ENCODE peak calls at places on chromosomes 11 and 22, in seven cellular contexts. N, P, O, Z, E, H and X are unnamed samples.

GRCh38 chr11:8098361-8098760 is 17.4 kb downstream of the TUB start:
- DNase-seq in N (no peak), P (no peak), O (no peak), Z (peak; percentile 17), E (no peak), H (peak; percentile 40), X (no peak)

GRCh38 chr22:42114721-42115120 is 15.9 kb downstream of the CYP2D6 start:
- DNase-seq in N (no peak), P (no peak), O (peak; percentile 41), Z (no peak), E (no peak), H (no peak), X (no peak)

GRCh38 chr11:63889344-63889743 is 27.6 kb downstream of the RCOR2 start:
- DNase-seq in N (no peak), P (no peak), O (no peak), Z (peak; percentile 66), E (no peak), H (no peak), X (no peak)

GRCh38 chr11:20156280-20156875 is 3.9 kb downstream of the DBX1 start:
- DNase-seq in N (no peak), P (no peak), O (no peak), Z (no peak), E (no peak), H (no peak), X (peak; percentile 54)

GRCh38 chr11:60914620-60915249 is 777 bp downstream of the TMEM109 start:
- DNase-seq in N (no peak), P (peak; percentile 49), O (peak; percentile 66), Z (no peak), E (peak; percentile 69), H (no peak), X (no peak)

GRCh38 chr11:100709233-100709999 is 22.3 kb downstream of the ARHGAP42 start:
- DNase-seq in N (no peak), P (no peak), O (no peak), Z (no peak), E (peak; percentile 9), H (no peak), X (no peak)

GRCh38 chr11:76577199-76577920 is 93.2 kb downstream of the LRRC32 start:
- DNase-seq in N (peak; percentile 72), P (no peak), O (peak; percentile 71), Z (no peak), E (no peak), H (peak; percentile 18), X (no peak)

GRCh38 chr11:134660416-134660815 is 248.4 kb upstream of the B3GAT1 start:
- DNase-seq in N (no peak), P (no peak), O (no peak), Z (no peak), E (no peak), H (no peak), X (no peak)

GRCh38 chr11:73406131-73406530 is 29.9 kb downstream of the RELT start:
- DNase-seq in N (no peak), P (no peak), O (no peak), Z (no peak), E (no peak), H (no peak), X (no peak)

GRCh38 chr11:105732611-105733010 is 122.7 kb downstream of the GRIA4 start:
- DNase-seq in N (no peak), P (no peak), O (no peak), Z (no peak), E (no peak), H (no peak), X (no peak)

GRCh38 chr11:60786811-60787567 is 1.9 kb downstream of the MS4A10 start:
- DNase-seq in N (peak; percentile 84), P (no peak), O (peak; percentile 96), Z (peak; percentile 53), E (no peak), H (no peak), X (no peak)

GRCh38 chr11:81203876-81204275 is 1529.8 kb downstream of the FAM181B start:
- DNase-seq in N (no peak), P (no peak), O (no peak), Z (no peak), E (no peak), H (no peak), X (no peak)

GRCh38 chr11:2137202-2138071 is 1.8 kb downstream of the IGF2 start:
- DNase-seq in N (peak; percentile 65), P (no peak), O (peak; percentile 60), Z (peak; percentile 61), E (no peak), H (no peak), X (no peak)
- H3K4me3 ChIP-seq in N (peak overlapping the region; percentile 48), P (no peak overlapping the region), O (no peak overlapping the region), Z (peak overlapping the region; percentile 53), E (no peak overlapping the region), H (no peak overlapping the region), X (no peak overlapping the region)

DNA sequence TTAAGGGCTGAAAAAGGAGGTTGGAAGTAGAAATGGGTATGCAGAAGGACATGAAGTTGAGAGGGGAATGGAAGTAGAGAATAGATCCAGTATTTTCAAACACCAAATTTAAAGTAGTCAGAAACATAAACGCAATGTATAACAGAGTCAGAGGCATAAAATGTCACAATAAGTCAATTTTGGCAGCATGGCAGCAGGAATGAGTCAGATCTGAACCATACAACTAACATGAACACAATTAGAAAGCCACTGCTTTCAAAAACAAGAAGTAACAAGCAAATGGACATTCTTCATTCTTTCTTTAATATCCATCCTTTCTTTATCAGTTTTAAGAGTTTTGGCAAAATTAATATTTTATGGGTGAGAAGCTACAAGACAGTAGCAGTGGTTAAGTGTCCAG is 2.5 kb downstream of the CHORDC1 start:
- DNase-seq in N (no peak), P (no peak), O (peak; percentile 36), Z (no peak), E (no peak), H (peak; percentile 20), X (no peak)
- H3K4me3 ChIP-seq in N (peak overlapping the region; percentile 84), P (no peak overlapping the region), O (peak overlapping the region; percentile 90), Z (peak overlapping the region; percentile 83), E (peak overlapping the region; percentile 71), H (no peak overlapping the region), X (no peak overlapping the region)

GRCh38 chr22:19111140-19111539 is 11.1 kb downstream of the DGCR2 start:
- DNase-seq in N (no peak), P (no peak), O (no peak), Z (no peak), E (no peak), H (no peak), X (no peak)

GRCh38 chr22:19108807-19109197 is 13.4 kb downstream of the DGCR2 start:
- DNase-seq in N (no peak), P (no peak), O (no peak), Z (no peak), E (no peak), H (no peak), X (no peak)

GRCh38 chr22:19110064-19110458 is 12.2 kb downstream of the DGCR2 start:
- DNase-seq in N (no peak), P (no peak), O (no peak), Z (no peak), E (no peak), H (no peak), X (no peak)

GRCh38 chr22:19107730-19108074 is 14.5 kb downstream of the DGCR2 start:
- DNase-seq in N (no peak), P (no peak), O (no peak), Z (no peak), E (no peak), H (no peak), X (no peak)

GRCh38 chr22:19109198-19110063 is 12.8 kb downstream of the DGCR2 start:
- DNase-seq in N (no peak), P (peak; percentile 75), O (peak; percentile 28), Z (peak; percentile 68), E (no peak), H (peak; percentile 60), X (peak; percentile 84)
- H3K4me3 ChIP-seq in N (no peak overlapping the region), P (peak overlapping the region; percentile 26), O (no peak overlapping the region), Z (peak overlapping the region; percentile 9), E (no peak overlapping the region), H (no peak overlapping the region), X (peak overlapping the region; percentile 49)

GRCh38 chr11:47248664-47249377 is at the start of gene ACP2:
- DNase-seq in N (peak; percentile 88), P (peak; percentile 90), O (peak; percentile 88), Z (peak; percentile 93), E (peak; percentile 94), H (no peak), X (peak; percentile 90)
- H3K4me3 ChIP-seq in N (peak within 1 kb of the TSS; percentile 79), P (peak within 1 kb of the TSS; percentile 94), O (peak within 1 kb of the TSS; percentile 74), Z (peak within 1 kb of the TSS; percentile 94), E (peak within 1 kb of the TSS; percentile 88), H (peak within 1 kb of the TSS; percentile 85), X (peak within 1 kb of the TSS; percentile 93)

GRCh38 chr22:31086703-31087330 is 5.7 kb downstream of the SMTN start:
- DNase-seq in N (no peak), P (no peak), O (no peak), Z (no peak), E (no peak), H (no peak), X (no peak)

GRCh38 chr22:31084811-31085492 is 3.8 kb downstream of the SMTN start:
- DNase-seq in N (peak; percentile 94), P (peak; percentile 83), O (peak; percentile 71), Z (peak; percentile 91), E (peak; percentile 92), H (no peak), X (peak; percentile 83)

GRCh38 chr22:31085493-31085824 is 4.3 kb downstream of the SMTN start:
- DNase-seq in N (peak; percentile 71), P (no peak), O (no peak), Z (no peak), E (no peak), H (no peak), X (no peak)

GRCh38 chr22:31083923-31084810 is 3.0 kb downstream of the SMTN start:
- DNase-seq in N (no peak), P (no peak), O (no peak), Z (no peak), E (no peak), H (no peak), X (no peak)

GRCh38 chr22:31085928-31086327 is 4.8 kb downstream of the SMTN start:
- DNase-seq in N (no peak), P (no peak), O (no peak), Z (no peak), E (no peak), H (no peak), X (no peak)
- H3K4me3 ChIP-seq in N (no peak overlapping the region), P (no peak overlapping the region), O (no peak overlapping the region), Z (peak overlapping the region; percentile 70), E (no peak overlapping the region), H (no peak overlapping the region), X (no peak overlapping the region)

DNA sequence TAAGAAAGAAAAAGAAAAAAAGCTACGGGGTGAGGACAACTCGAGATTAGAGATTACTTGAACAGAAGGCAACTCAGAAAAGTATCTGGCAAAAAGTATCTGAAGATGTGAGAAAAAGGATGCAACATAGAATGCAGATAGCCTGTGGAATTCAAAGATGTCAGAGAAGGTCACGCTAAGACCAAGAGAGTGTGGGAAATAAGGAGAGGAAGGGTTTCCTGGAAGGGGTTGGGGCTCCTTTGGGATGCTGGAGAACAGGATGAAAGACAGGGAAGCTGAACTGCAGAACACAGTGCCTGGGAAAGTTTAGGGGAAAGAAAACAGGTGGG is 1.2 kb downstream of the GUCY1A2 start:
- DNase-seq in N (no peak), P (no peak), O (no peak), Z (no peak), E (no peak), H (no peak), X (no peak)
- H3K4me3 ChIP-seq in N (peak overlapping the region; percentile 48), P (no peak overlapping the region), O (peak overlapping the region; percentile 45), Z (peak overlapping the region; percentile 48), E (no peak overlapping the region), H (peak overlapping the region; percentile 42), X (no peak overlapping the region)

DNA sequence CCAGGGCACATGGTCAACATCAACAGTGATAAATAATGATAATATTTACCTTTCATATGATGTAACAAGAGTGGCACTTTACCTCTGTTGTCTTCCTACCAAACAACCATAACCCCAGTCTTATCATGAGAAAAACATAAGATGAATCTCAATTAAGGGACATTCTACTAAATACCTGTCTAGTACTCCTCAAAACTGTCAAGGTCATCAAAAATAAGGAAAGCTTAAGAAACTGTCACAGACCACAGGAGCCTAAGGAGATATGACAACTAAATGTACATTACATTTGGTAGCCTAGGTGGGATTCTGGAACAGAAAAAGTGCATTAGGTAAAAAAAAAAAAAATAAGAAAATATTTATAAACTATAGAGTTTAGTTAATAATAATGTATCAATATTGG is 118.1 kb downstream of the CCDC34 start:
- DNase-seq in N (no peak), P (no peak), O (no peak), Z (no peak), E (no peak), H (no peak), X (no peak)
- H3K4me3 ChIP-seq in N (no peak overlapping the region), P (no peak overlapping the region), O (no peak overlapping the region), Z (no peak overlapping the region), E (no peak overlapping the region), H (no peak overlapping the region), X (no peak overlapping the region)